ENCODE peak calls at places on chromosomes 11 and 22, in four cellular contexts. C is HS-5, Q is RWPE2, S is anterior cingulate cortex. A is an unnamed sample.

GRCh38 chr11:64644348-64645242 is 53.6 kb downstream of the SLC22A12 start:
- DNase-seq in C (no peak), Q (no peak), S (no peak), A (no peak)

GRCh38 chr11:95536049-95536448 is 253.5 kb downstream of the FAM76B start:
- DNase-seq in C (no peak), Q (no peak), S (no peak), A (no peak)

GRCh38 chr11:76371170-76371569 is 9.8 kb downstream of the THAP12 start:
- DNase-seq in C (peak; percentile 58), Q (no peak), S (no peak), A (no peak)

GRCh38 chr11:41497974-41498373 is 38.5 kb upstream of the LRRC4C start:
- DNase-seq in C (no peak), Q (no peak), S (no peak), A (no peak)

GRCh38 chr11:12236744-12237101 is 126.3 kb downstream of the MICAL2 start:
- DNase-seq in C (no peak), Q (no peak), S (no peak), A (no peak)

GRCh38 chr11:67277231-67277961 is 11.1 kb downstream of the GRK2 start:
- DNase-seq in C (no peak), Q (no peak), S (no peak), A (no peak)

GRCh38 chr11:112292785-112293407 is 32.2 kb upstream of the PLET1 start:
- DNase-seq in C (peak; percentile 85), Q (peak; percentile 74), S (no peak), A (no peak)

GRCh38 chr22:32335471-32335870 is 22.2 kb upstream of the RFPL3 start:
- DNase-seq in C (no peak), Q (no peak), S (no peak), A (no peak)

GRCh38 chr11:405976-406795 is 8.6 kb downstream of the SIGIRR start:
- DNase-seq in C (no peak), Q (no peak), S (no peak), A (no peak)

GRCh38 chr11:26556582-26556981 is 15.5 kb downstream of the MUC15 start:
- DNase-seq in C (no peak), Q (no peak), S (no peak), A (no peak)

GRCh38 chr11:130042093-130042591 is 27.6 kb upstream of the APLP2 start:
- DNase-seq in C (peak; percentile 68), Q (no peak), S (no peak), A (no peak)

GRCh38 chr11:79077684-79078379 is 363.0 kb downstream of the TENM4 start:
- DNase-seq in C (no peak), Q (no peak), S (no peak), A (no peak)

GRCh38 chr22:46902998-46903916 is 140.8 kb downstream of the TBC1D22A start:
- DNase-seq in C (no peak), Q (no peak), S (no peak), A (no peak)

A was measured in neural crest cell.